ENCODE peak calls at places on chromosomes 3 and 15, in seven cellular contexts. W is GM20000, L is HCT116, F is IMR-90, P is RWPE1, S is A673, V is endodermal cell. X is an unnamed sample.

GRCh38 chr3:29171583-29171990 is 109.3 kb upstream of the RBMS3 start:
- DNase-seq in W (no peak), L (no peak), F (peak), P (no peak), S (no peak), V (no peak), X (no peak)

GRCh38 chr3:158539414-158540014 is 31.5 kb upstream of the MLF1 start:
- DNase-seq in W (peak), L (peak), F (peak), P (peak), S (peak), V (peak), X (no peak)

GRCh38 chr15:54120949-54121463 is 142.8 kb downstream of the UNC13C start:
- DNase-seq in W (no peak), L (no peak), F (no peak), P (no peak), S (no peak), V (no peak), X (no peak)

GRCh38 chr3:143974181-143974876 is 2.7 kb downstream of the DIPK2A start:
- DNase-seq in W (no peak), L (no peak), F (no peak), P (peak), S (no peak), V (no peak), X (no peak)

GRCh38 chr3:119580148-119580760 is 962 bp downstream of the ADPRH start:
- DNase-seq in W (peak), L (no peak), F (no peak), P (no peak), S (no peak), V (peak), X (peak)

GRCh38 chr3:73401058-73401457 is 223.7 kb downstream of the PDZRN3 start:
- DNase-seq in W (no peak), L (no peak), F (peak), P (no peak), S (peak), V (no peak), X (no peak)

GRCh38 chr3:14322001-14322400 is 80.4 kb upstream of the SLC6A6 start:
- DNase-seq in W (no peak), L (no peak), F (no peak), P (no peak), S (no peak), V (no peak), X (no peak)

GRCh38 chr3:32961189-32961715 is 9.8 kb downstream of the CCR4 start:
- DNase-seq in W (no peak), L (no peak), F (no peak), P (no peak), S (no peak), V (no peak), X (no peak)

GRCh38 chr15:100276519-100276918 is 65.3 kb downstream of the ADAMTS17 start:
- DNase-seq in W (no peak), L (no peak), F (no peak), P (no peak), S (no peak), V (no peak), X (no peak)

GRCh38 chr3:4351164-4351855 is 48.1 kb downstream of the SETMAR start:
- DNase-seq in W (peak), L (no peak), F (peak), P (no peak), S (no peak), V (no peak), X (peak)

GRCh38 chr3:55491296-55491816 is 4.2 kb upstream of the WNT5A start:
- DNase-seq in W (no peak), L (no peak), F (peak), P (peak), S (peak), V (no peak), X (no peak)

GRCh38 chr15:72923304-72923703 is 129.0 kb upstream of the NEO1 start:
- DNase-seq in W (no peak), L (peak), F (no peak), P (no peak), S (no peak), V (peak), X (no peak)

GRCh38 chr3:168467085-168467714 is 371.5 kb upstream of the GOLIM4 start:
- DNase-seq in W (peak), L (no peak), F (peak), P (no peak), S (no peak), V (peak), X (peak)

GRCh38 chr15:80514071-80514780 is 110.0 kb downstream of the ARNT2 start:
- DNase-seq in W (no peak), L (no peak), F (peak), P (no peak), S (no peak), V (no peak), X (no peak)

GRCh38 chr15:39936681-39937080 is 2.8 kb downstream of the EIF2AK4 start:
- DNase-seq in W (no peak), L (no peak), F (no peak), P (no peak), S (no peak), V (no peak), X (no peak)

GRCh38 chr3:179452166-179452544 is 885 bp upstream of the GNB4 start:
- DNase-seq in W (no peak), L (no peak), F (peak), P (no peak), S (peak), V (no peak), X (no peak)

GRCh38 chr3:18100126-18100525 is 325.0 kb downstream of the SATB1 start:
- DNase-seq in W (no peak), L (no peak), F (peak), P (peak), S (no peak), V (no peak), X (no peak)

GRCh38 chr3:23685484-23686258 is 120.1 kb upstream of the UBE2E1 start:
- DNase-seq in W (no peak), L (peak), F (peak), P (peak), S (peak), V (no peak), X (no peak)

GRCh38 chr3:10263549-10264363 is 15.5 kb downstream of the TATDN2 start:
- DNase-seq in W (no peak), L (peak), F (peak), P (peak), S (peak), V (peak), X (no peak)

GRCh38 chr3:72004749-72005292 is 219.9 kb upstream of the PROK2 start:
- DNase-seq in W (no peak), L (no peak), F (peak), P (no peak), S (no peak), V (no peak), X (no peak)

GRCh38 chr3:32430900-32431299 is 39.2 kb downstream of the CMTM7 start:
- DNase-seq in W (no peak), L (no peak), F (no peak), P (no peak), S (no peak), V (no peak), X (no peak)

GRCh38 chr3:10645800-10646199 is 140.4 kb upstream of the ATP2B2 start:
- DNase-seq in W (no peak), L (no peak), F (no peak), P (no peak), S (no peak), V (peak), X (no peak)

GRCh38 chr15:82916161-82916952 is 36.2 kb downstream of the HOMER2 start:
- DNase-seq in W (no peak), L (no peak), F (no peak), P (no peak), S (no peak), V (no peak), X (no peak)

GRCh38 chr15:53453253-53454105 is 306.0 kb downstream of the WDR72 start:
- DNase-seq in W (no peak), L (no peak), F (no peak), P (no peak), S (no peak), V (no peak), X (no peak)

GRCh38 chr3:34394978-34395748 is 596.7 kb downstream of the PDCD6IP start:
- DNase-seq in W (no peak), L (no peak), F (no peak), P (no peak), S (no peak), V (peak), X (no peak)

GRCh38 chr3:48970568-48970967 is 19.5 kb upstream of the P4HTM start:
- DNase-seq in W (no peak), L (no peak), F (no peak), P (no peak), S (no peak), V (no peak), X (no peak)

GRCh38 chr15:59053482-59053881 is 51.5 kb upstream of the CCNB2 start:
- DNase-seq in W (no peak), L (no peak), F (no peak), P (no peak), S (no peak), V (no peak), X (no peak)

GRCh38 chr15:68321229-68321628 is 43.7 kb downstream of the FEM1B start:
- DNase-seq in W (no peak), L (no peak), F (no peak), P (no peak), S (no peak), V (no peak), X (no peak)

GRCh38 chr3:144162042-144162441 is 190.4 kb downstream of the DIPK2A start:
- DNase-seq in W (no peak), L (no peak), F (peak), P (peak), S (no peak), V (no peak), X (no peak)

GRCh38 chr3:151109401-151109800 is 23.9 kb downstream of the MED12L start:
- DNase-seq in W (no peak), L (no peak), F (no peak), P (no peak), S (no peak), V (no peak), X (no peak)

GRCh38 chr3:156657440-156657839 is 16.9 kb upstream of the TIPARP start:
- DNase-seq in W (no peak), L (no peak), F (no peak), P (no peak), S (no peak), V (no peak), X (no peak)

GRCh38 chr3:121252676-121253075 is 293.1 kb downstream of the POLQ start:
- DNase-seq in W (no peak), L (no peak), F (no peak), P (no peak), S (no peak), V (no peak), X (no peak)

GRCh38 chr3:123686254-123686653 is 101.4 kb upstream of the HACD2 start:
- DNase-seq in W (no peak), L (no peak), F (no peak), P (no peak), S (no peak), V (no peak), X (no peak)

GRCh38 chr3:132006605-132007204 is 28.1 kb downstream of the CPNE4 start:
- DNase-seq in W (peak), L (peak), F (peak), P (peak), S (peak), V (peak), X (no peak)

GRCh38 chr3:138241061-138241460 is 54.0 kb downstream of the ARMC8 start:
- DNase-seq in W (no peak), L (no peak), F (peak), P (no peak), S (no peak), V (no peak), X (no peak)

GRCh38 chr3:151228291-151229125 is 25.5 kb upstream of the GPR171 start:
- DNase-seq in W (no peak), L (no peak), F (peak), P (peak), S (no peak), V (peak), X (no peak)

GRCh38 chr3:152328841-152329240 is 60.1 kb downstream of the MBNL1 start:
- DNase-seq in W (no peak), L (peak), F (peak), P (peak), S (peak), V (no peak), X (no peak)

GRCh38 chr15:28274211-28274610 is 47.8 kb downstream of the HERC2 start:
- DNase-seq in W (no peak), L (no peak), F (no peak), P (no peak), S (no peak), V (no peak), X (no peak)

GRCh38 chr15:61518191-61518950 is 289.3 kb upstream of the RORA start:
- DNase-seq in W (no peak), L (no peak), F (peak), P (peak), S (no peak), V (peak), X (no peak)

DNA sequence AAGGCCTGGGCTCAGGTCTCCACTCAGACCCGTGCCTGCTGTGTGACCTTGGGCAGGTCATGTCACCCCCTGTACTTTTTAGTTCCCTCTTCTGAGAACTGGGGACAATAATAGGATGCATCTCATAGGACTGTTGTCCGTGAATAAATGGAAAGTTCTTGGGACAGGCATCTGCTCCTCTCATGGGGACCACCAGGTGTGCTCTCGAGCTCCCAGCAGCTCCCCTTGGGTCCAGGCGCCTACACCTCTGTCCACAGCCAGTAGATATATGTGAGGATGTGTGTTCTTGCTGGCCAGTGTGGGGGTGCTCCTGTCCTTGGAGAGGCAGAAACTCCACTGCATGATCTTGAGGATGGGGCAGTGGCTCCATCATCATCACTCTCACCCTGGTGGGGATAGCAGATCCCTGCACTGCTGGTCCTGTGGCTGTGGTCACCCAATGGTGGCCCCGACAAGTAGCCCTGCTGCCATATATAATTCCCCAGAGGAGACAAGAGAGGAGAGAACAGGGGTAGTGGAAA is 257.6 kb upstream of the TLE3 start:
- DNase-seq in W (no peak), L (no peak), F (no peak), P (no peak), S (no peak), V (peak), X (no peak)
- TF ChIP-seq CTCF in W (no peak), L (peak), F (no peak), P (no peak), S (peak), V (peak), X (peak)

GRCh38 chr3:111725706-111726105 is 130.6 kb upstream of the ZBED2 start:
- DNase-seq in W (no peak), L (no peak), F (no peak), P (no peak), S (no peak), V (no peak), X (no peak)
- TF ChIP-seq CTCF in W (no peak), L (no peak), F (no peak), P (no peak), S (no peak), V (no peak), X (no peak)

DNA sequence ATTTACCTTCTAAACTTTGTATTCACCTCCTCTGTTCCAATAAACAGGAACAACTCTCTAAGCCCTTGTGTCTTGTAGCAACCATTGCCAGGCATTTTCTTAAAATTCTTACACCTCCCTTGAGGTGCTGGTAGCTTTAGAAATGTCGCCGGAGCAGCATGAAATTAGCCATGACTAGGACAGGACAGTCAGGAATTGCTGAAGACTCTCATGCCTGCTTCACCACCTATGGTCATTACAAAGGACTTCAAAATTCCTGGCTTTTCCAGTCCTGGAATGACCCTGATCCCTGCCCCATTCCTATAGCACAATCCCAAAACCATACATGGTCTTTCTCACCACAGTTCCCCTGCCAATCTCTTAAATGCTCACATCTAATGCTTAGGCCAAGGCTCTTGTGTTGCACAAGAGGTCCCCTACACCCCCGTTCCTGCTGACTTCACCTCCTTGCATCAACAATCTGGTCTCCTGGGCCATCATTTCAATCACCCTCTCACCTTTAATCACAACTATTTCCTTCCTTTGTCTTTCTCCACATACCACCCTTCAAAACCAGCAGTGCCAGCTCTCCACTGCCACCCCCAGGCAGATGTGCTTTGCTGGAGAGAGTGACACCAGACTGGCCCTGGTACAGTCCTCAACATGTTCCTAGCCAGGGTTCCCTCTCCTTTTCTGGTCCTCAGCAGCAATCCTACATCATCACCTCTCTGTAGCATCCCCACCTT is 113.2 kb upstream of the TJP1 start:
- DNase-seq in W (no peak), L (no peak), F (no peak), P (no peak), S (peak), V (peak), X (no peak)
- TF ChIP-seq CTCF in W (no peak), L (peak), F (peak), P (no peak), S (peak), V (peak), X (no peak)

DNA sequence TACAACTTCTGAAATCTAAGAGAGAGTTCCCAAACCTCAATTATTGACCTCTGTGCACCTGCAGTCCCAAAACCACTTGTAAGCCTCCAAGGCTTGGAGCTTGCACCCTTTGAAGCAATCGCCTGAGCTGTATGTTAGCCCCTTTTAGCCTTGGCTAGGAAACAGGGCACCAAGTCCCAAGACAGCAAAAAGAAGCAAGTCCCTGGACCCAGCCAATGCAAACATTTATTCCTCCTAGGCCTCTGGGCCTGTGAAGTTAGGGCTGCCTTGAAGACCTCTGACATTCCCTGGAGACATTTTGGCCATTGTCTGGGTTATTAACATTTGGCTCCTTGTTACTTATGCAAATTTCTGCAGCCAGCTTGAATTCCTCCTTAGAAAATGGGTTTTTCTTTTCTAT is 26.9 kb upstream of the ARRDC4 start:
- DNase-seq in W (no peak), L (no peak), F (no peak), P (no peak), S (no peak), V (no peak), X (no peak)
- TF ChIP-seq CTCF in W (no peak), L (no peak), F (no peak), P (no peak), S (no peak), V (no peak), X (no peak)

GRCh38 chr3:149772861-149773260 is 19.5 kb downstream of the ANKUB1 start:
- DNase-seq in W (no peak), L (no peak), F (no peak), P (no peak), S (no peak), V (no peak), X (no peak)
- TF ChIP-seq CTCF in W (no peak), L (no peak), F (no peak), P (no peak), S (no peak), V (no peak), X (no peak)

X was measured in GM13977.